ENCODE peak calls at places on chromosomes 13 and 19, in ten cellular contexts. A, V, W, F, O, J, R, Z, P and I are unnamed samples.
A peak's percentile ranks its signal among the peaks of the same experiment; 100 is the strongest.

GRCh38 chr19:21749090-21749489 is 18.3 kb downstream of the ZNF100 start:
- DNase-seq in F (no peak), W (no peak), Z (no peak), P (no peak), J (no peak), A (no peak), O (no peak), V (peak; percentile 29), R (no peak), I (no peak)

GRCh38 chr13:76600086-76600485 is 286.1 kb downstream of the KCTD12 start:
- DNase-seq in O (no peak), A (no peak), R (no peak), J (no peak), V (no peak), F (no peak), Z (no peak), P (no peak), W (no peak), I (no peak)

GRCh38 chr13:67204731-67205130 is 25.4 kb downstream of the PCDH9 start:
- DNase-seq in V (no peak), J (no peak), O (no peak), W (no peak), R (no peak), F (no peak), A (no peak), P (no peak), Z (no peak), I (no peak)

GRCh38 chr13:95156208-95156607 is 145.0 kb downstream of the ABCC4 start:
- DNase-seq in F (no peak), V (peak; percentile 17), A (no peak), O (no peak), Z (no peak), R (no peak), P (no peak), J (no peak), W (no peak), I (no peak)

GRCh38 chr19:11064831-11065303 is 24.4 kb upstream of the LDLR start:
- DNase-seq in P (no peak), R (no peak), A (peak; percentile 80), W (peak; percentile 27), V (no peak), O (no peak), F (no peak), Z (peak; percentile 48), J (peak; percentile 46), I (no peak)

GRCh38 chr13:90416938-90417337 is 930.5 kb upstream of the MIR17HG start:
- DNase-seq in A (no peak), P (no peak), J (no peak), O (no peak), W (no peak), Z (no peak), F (no peak), V (no peak), R (no peak), I (no peak)

GRCh38 chr13:97246596-97246995 is 24.5 kb downstream of the MBNL2 start:
- DNase-seq in P (no peak), V (no peak), A (no peak), J (no peak), O (no peak), W (no peak), F (no peak), Z (no peak), R (no peak), I (no peak)

GRCh38 chr13:24923305-24923640 is 159.3 kb downstream of the RNF17 start:
- DNase-seq in A (no peak), J (no peak), P (no peak), Z (no peak), R (no peak), O (no peak), V (peak; percentile 75), W (peak; percentile 4), F (no peak), I (no peak)

DNA sequence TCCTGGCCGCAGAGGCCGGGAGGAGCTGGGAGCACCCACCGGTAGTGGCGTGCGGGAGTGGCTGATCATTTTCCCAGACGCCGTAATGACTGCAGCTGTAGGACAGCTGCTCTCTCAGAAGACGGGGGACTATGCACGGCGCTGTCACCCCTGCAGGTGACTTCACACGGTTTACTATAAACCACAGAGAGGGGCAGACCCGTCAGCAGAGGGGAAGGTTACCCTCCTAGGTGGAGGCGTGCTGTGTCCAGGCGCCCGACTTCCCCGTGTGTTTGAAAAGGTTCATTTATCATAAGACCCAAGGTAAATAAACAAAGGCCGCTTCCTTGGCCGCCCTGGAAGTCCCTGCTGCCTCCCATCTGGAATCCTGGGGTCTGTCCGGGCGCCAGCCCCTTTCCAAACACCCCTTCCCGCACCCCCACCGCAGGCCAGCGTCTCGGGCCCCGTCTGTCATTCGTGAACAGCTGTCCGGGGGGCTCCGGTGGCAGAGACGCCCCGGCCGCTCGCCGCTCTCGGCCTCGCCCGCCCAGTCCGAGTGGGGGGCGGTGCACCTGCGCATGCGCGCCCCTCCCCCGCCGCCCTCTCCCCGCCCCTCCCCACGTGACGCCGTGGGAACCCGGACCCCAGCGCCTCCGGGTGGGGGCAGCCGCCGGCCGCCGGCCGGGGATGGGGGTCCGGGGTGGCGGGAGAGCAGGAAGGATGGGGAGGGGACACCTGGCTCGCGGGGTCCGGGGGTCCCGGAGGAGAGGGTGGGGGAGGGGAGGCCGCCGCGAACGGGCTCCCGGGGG is 915 bp downstream of the SHC2 start:
- DNase-seq in P (peak; percentile 77), R (peak; percentile 60), W (peak; percentile 55), V (peak; percentile 27), Z (peak; percentile 93), J (peak; percentile 81), A (peak; percentile 79), F (peak; percentile 56), O (no peak), I (peak; percentile 69)
- TF ChIP-seq POLR2A in P (no peak), R (no peak), W (no peak), V (no peak), Z (no peak), J (peak; percentile 83), A (no peak), F (peak; percentile 37), O (no peak), I (no peak)

GRCh38 chr19:41307954-41308449 is 2.0 kb upstream of the CCDC97 start:
- DNase-seq in A (no peak), V (no peak), J (no peak), W (no peak), R (no peak), F (no peak), P (no peak), Z (no peak), O (no peak), I (no peak)
- H3K27ac ChIP-seq in A (peak overlapping the region; percentile 40), V (peak overlapping the region; percentile 34), J (peak overlapping the region; percentile 97), W (peak overlapping the region; percentile 92), R (peak overlapping the region; percentile 95), F (peak overlapping the region; percentile 94), P (peak overlapping the region; percentile 90), Z (peak overlapping the region; percentile 63), O (peak overlapping the region; percentile 96), I (peak overlapping the region; percentile 94)

GRCh38 chr19:2524840-2525723 is 49.2 kb downstream of the GADD45B start:
- DNase-seq in R (no peak), J (no peak), F (no peak), V (peak; percentile 75), W (peak; percentile 74), P (no peak), Z (no peak), A (no peak), O (no peak), I (peak; percentile 40)
- H3K4me3 ChIP-seq in R (no peak overlapping the region), J (no peak overlapping the region), F (no peak overlapping the region), V (no peak overlapping the region), W (peak overlapping the region; percentile 31), P (peak overlapping the region; percentile 12), Z (peak overlapping the region; percentile 27), A (no peak overlapping the region), O (no peak overlapping the region), I (peak overlapping the region; percentile 31)

DNA sequence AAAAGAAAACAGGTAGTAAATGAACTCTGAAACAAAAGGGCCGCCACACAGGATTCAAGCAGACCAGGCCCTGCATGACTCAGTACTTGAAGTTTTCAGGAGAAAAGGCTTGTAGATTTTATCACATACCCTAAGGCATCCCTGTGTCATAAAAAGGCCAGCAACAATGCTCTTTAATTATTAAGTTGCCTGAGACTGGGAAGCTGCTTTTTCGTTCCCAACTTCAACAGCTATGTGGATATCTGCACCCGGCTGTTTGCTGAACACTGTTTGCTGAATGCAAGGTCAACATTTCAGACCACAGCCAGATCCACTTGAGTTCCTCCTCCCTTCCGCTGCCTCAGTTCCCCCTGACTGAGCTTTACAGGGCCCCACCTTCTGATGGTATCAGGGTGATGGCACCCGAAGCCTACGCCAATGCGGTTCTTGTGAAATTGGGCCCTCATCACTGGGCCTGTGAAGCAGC is 6.1 kb upstream of the ECH1 start:
- DNase-seq in O (peak; percentile 47), Z (no peak), V (peak; percentile 35), R (no peak), P (no peak), J (no peak), F (no peak), W (no peak), A (no peak), I (peak; percentile 55)
- TF ChIP-seq POLR2A in O (no peak), Z (peak; percentile 16), V (no peak), R (no peak), P (no peak), J (no peak), F (no peak), W (no peak), A (no peak), I (no peak)

DNA sequence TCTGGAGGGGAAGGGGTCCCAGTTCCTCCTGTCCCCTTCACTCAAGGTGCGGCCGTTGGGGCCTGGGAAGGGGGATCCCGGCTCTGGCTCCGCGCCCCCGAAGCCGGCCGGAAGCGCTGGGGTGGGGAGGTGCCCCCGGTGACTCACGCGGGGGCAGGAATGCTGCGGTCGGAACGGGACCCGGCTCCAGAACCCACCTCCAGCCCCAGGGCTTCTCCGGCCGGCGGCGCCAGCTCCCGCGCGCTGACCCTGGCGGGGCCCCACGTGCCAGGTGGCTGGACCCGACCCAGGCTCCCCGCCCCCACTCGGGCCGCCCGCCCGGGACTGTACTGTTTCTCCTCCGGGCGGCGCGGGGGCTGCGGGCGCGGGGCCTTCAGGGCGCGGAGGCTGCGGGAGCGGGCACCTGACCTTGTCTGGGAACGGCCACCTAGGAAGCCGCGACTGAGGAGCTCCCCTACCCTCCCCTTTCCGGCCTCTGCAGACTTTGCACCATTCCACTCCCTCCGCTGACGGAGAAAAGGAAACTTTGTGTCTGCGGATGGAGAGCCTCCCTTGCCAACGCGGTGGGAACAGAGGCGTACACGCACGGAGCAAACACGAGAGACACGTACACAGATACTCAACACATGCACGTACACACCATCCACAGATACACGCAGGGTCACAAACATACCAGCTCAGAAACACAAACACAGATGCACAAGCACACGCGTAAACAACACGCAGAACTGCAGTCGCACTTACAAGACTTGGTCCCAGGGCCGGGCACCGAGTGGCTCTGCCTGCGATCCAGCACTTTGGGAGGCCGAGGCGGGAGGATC is 7.2 kb downstream of the AXL start:
- DNase-seq in R (peak; percentile 77), J (peak; percentile 67), Z (peak; percentile 93), V (peak; percentile 82), O (no peak), A (peak; percentile 93), W (peak; percentile 97), P (peak; percentile 87), F (peak; percentile 82), I (peak; percentile 62)
- H3K27ac ChIP-seq in R (peak overlapping the region; percentile 88), J (peak overlapping the region; percentile 45), Z (peak overlapping the region; percentile 88), V (peak overlapping the region; percentile 96), O (peak overlapping the region; percentile 60), A (peak overlapping the region; percentile 84), W (peak overlapping the region; percentile 91), P (peak overlapping the region; percentile 91), F (peak overlapping the region; percentile 76), I (peak overlapping the region; percentile 81)